ENCODE peak calls at places on chromosomes 3 and 15, in five cellular contexts. X is naive thymus-derived CD4-positive, alpha-beta T cell; G is A549; H is right cardiac atrium; I is tibial artery. L is an unnamed sample. For H3K4me1 and H3K9me3, the result is how much of the 10 kb centered on the place peaks cover.

GRCh38 chr3:99818818-99819217 is 1.2 kb downstream of the CMSS1 start:
- DNase-seq in H (no peak), G (no peak), X (no peak), I (no peak), L (no peak)

GRCh38 chr15:33068531-33068990 is 126.0 kb downstream of the FMN1 start:
- DNase-seq in G (peak), I (no peak), X (no peak), H (no peak), L (no peak)

GRCh38 chr3:39960515-39961403 is 151.3 kb downstream of the MYRIP start:
- DNase-seq in X (no peak), G (no peak), H (no peak), I (peak), L (no peak)

GRCh38 chr3:30505866-30506517 is 100.4 kb upstream of the TGFBR2 start:
- DNase-seq in I (no peak), H (no peak), X (no peak), G (no peak), L (no peak)

GRCh38 chr15:78988361-78988911 is 43.6 kb upstream of the CTSH start:
- DNase-seq in H (peak), I (peak), G (peak), X (no peak), L (no peak)

GRCh38 chr15:68503213-68503612 is 71.2 kb upstream of the ITGA11 start:
- DNase-seq in H (no peak), X (no peak), G (no peak), I (no peak), L (no peak)

GRCh38 chr3:152289708-152290107 is 21.0 kb downstream of the MBNL1 start:
- DNase-seq in H (no peak), I (no peak), X (no peak), G (no peak), L (no peak)

GRCh38 chr3:3991598-3991997 is 192.4 kb downstream of the LRRN1 start:
- DNase-seq in G (no peak), I (no peak), H (no peak), X (no peak), L (no peak)

GRCh38 chr3:169558371-169558770 is 105.1 kb downstream of the MECOM start:
- DNase-seq in H (no peak), I (no peak), G (no peak), X (no peak), L (no peak)

GRCh38 chr3:107209302-107210060 is 167.8 kb upstream of the CCDC54 start:
- DNase-seq in G (no peak), X (no peak), H (no peak), I (no peak), L (no peak)

GRCh38 chr3:170424879-170425278 is 6.2 kb downstream of the CLDN11 start:
- DNase-seq in G (no peak), I (no peak), X (no peak), H (no peak), L (no peak)

GRCh38 chr15:30922469-30923311 is 19.0 kb downstream of the FAN1 start:
- DNase-seq in G (no peak), I (no peak), X (no peak), H (no peak), L (no peak)

GRCh38 chr3:159929181-159929893 is 59.3 kb upstream of the IL12A start:
- DNase-seq in H (peak), I (no peak), G (peak), X (no peak), L (no peak)

GRCh38 chr15:30956216-30956803 is 35.1 kb downstream of the MTMR10 start:
- DNase-seq in X (no peak), H (no peak), I (no peak), G (no peak), L (no peak)

GRCh38 chr15:38818156-38818745 is 253.6 kb upstream of the RASGRP1 start:
- DNase-seq in G (no peak), X (no peak), H (no peak), I (no peak), L (no peak)

GRCh38 chr3:172332256-172333041 is 115.8 kb downstream of the GHSR start:
- DNase-seq in H (peak), I (peak), X (peak), G (peak), L (peak)

GRCh38 chr3:161291191-161291901 is 70.2 kb downstream of the NMD3 start:
- DNase-seq in H (no peak), X (no peak), I (no peak), G (no peak), L (no peak)

GRCh38 chr15:52523646-52524045 is 5.0 kb downstream of the MYO5A start:
- DNase-seq in X (no peak), H (no peak), I (no peak), G (no peak), L (no peak)

GRCh38 chr3:180911876-180912303 is 580 bp upstream of the FXR1 start:
- DNase-seq in H (no peak), I (no peak), G (no peak), X (no peak), L (no peak)

GRCh38 chr3:139310474-139310933 is 33.3 kb upstream of the MRPS22 start:
- DNase-seq in H (no peak), I (no peak), G (no peak), X (no peak), L (no peak)

GRCh38 chr15:70867911-70868467 is 14.0 kb upstream of the LARP6 start:
- DNase-seq in H (peak), X (no peak), I (peak), G (no peak), L (no peak)

GRCh38 chr3:124267406-124267805 is 275.5 kb upstream of the ROPN1 start:
- DNase-seq in X (no peak), G (no peak), I (no peak), H (no peak), L (no peak)

GRCh38 chr3:52244061-52244628 is 1.4 kb upstream of the PPM1M start:
- DNase-seq in I (peak), G (no peak), H (no peak), X (no peak), L (no peak)

GRCh38 chr15:63449711-63450110 is 54.7 kb upstream of the USP3 start:
- DNase-seq in I (no peak), G (peak), X (no peak), H (no peak), L (no peak)

GRCh38 chr3:15206662-15207576 is 873 bp downstream of the CAPN7 start:
- DNase-seq in X (peak), G (peak), H (no peak), I (peak), L (no peak)

GRCh38 chr3:102215166-102215565 is 219.6 kb upstream of the ZPLD1 start:
- DNase-seq in I (no peak), X (no peak), G (no peak), H (no peak), L (no peak)

GRCh38 chr3:194757629-194758028 is 71.9 kb downstream of the FAM43A start:
- DNase-seq in H (no peak), I (no peak), X (no peak), G (no peak), L (no peak)

GRCh38 chr15:89814112-89814742 is 425 bp downstream of the ANPEP start:
- DNase-seq in I (no peak), G (no peak), X (no peak), H (peak), L (no peak)

GRCh38 chr3:32551496-32551895 is 19.2 kb downstream of the DYNC1LI1 start:
- DNase-seq in G (no peak), H (no peak), I (no peak), X (no peak), L (no peak)

GRCh38 chr3:112769624-112770023 is 77.0 kb downstream of the CD200R1L start:
- DNase-seq in H (no peak), X (no peak), I (no peak), G (no peak), L (no peak)

GRCh38 chr3:103295974-103296570 is 861.3 kb downstream of the ZPLD1 start:
- DNase-seq in X (no peak), H (no peak), G (no peak), I (no peak), L (no peak)

GRCh38 chr15:63358296-63359029 is 23.2 kb downstream of the CA12 start:
- DNase-seq in I (no peak), X (no peak), G (no peak), H (no peak), L (no peak)

GRCh38 chr3:23810342-23811116 is 4.8 kb downstream of the UBE2E1 start:
- DNase-seq in H (peak), X (peak), I (peak), G (peak), L (peak)

GRCh38 chr3:110267304-110267703 is 804.3 kb upstream of the NECTIN3 start:
- DNase-seq in X (no peak), H (no peak), G (no peak), I (no peak), L (no peak)

GRCh38 chr15:23578521-23579150 is 13.2 kb downstream of the MKRN3 start:
- DNase-seq in H (no peak), X (no peak), G (no peak), I (no peak), L (no peak)

GRCh38 chr3:162538466-162538865 is 1041.9 kb downstream of the OTOL1 start:
- DNase-seq in G (no peak), H (no peak), X (no peak), I (no peak), L (no peak)

GRCh38 chr15:65132841-65133549 is 613 bp downstream of the PDCD7 start:
- DNase-seq in H (peak), I (no peak), G (peak), X (no peak), L (no peak)

GRCh38 chr3:46449755-46450552 is 14.8 kb downstream of the LTF start:
- DNase-seq in X (no peak), G (peak), H (no peak), I (no peak), L (no peak)

DNA sequence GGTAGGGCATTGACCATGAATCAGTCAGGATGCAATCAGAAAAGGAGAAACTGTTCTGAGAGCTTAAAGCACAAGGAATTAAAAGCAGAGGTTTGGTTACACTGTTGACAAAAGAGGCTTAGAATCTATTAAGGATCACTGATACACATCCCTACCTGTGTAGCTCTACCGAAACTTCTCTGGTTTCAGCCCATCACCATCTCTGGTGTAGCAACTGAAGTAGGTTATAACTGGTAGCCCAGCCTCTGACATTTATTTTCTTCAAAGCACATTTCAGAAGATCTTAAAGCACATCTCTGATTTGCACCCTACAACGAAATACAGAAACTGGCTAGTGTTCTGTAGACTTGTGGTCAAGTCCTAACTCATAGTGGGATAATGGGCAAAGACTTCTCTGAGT is 283.7 kb downstream of the GBE1 start:
- DNase-seq in H (no peak), X (no peak), G (no peak), I (no peak), L (no peak)
- H3K4me1 ChIP-seq in H (under half), X (under half), G (under half), I (under half), L (under half)

GRCh38 chr3:114308377-114308776 is 14.5 kb downstream of the TIGIT start:
- DNase-seq in X (no peak), H (no peak), G (no peak), I (no peak), L (no peak)
- H3K27ac ChIP-seq in X (peak), H (no peak), G (no peak), I (no peak), L (peak)

DNA sequence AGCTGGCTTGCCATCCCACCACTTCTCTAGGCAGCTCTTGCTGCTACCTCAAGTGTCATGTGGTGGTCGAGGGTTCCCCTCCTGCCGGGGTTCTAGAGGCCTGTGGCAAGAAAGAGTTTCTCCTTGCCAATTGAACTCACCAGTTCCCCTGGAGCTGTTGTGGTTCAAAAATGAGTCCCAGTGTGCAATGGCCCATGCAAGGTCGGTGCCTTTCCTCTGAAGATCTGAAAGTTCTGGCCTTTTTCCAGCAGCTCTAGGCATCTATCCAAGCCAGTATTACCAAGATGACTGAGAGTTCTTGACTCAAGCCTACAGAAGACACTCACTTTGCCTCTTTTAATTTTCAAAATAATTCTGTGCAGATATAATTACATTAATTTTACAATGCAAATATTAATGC is 163.6 kb downstream of the KCNMB2 start:
- DNase-seq in G (no peak), X (no peak), H (no peak), I (no peak), L (no peak)
- H3K9me3 ChIP-seq in G (under half), X (under half), H (under half), I (under half), L (under half)

GRCh38 chr3:43689766-43690399 is 855 bp upstream of the ABHD5 start:
- DNase-seq in X (peak), G (no peak), H (no peak), I (peak), L (no peak)
- H3K4me1 ChIP-seq in X (under half), G (under half), H (under half), I (under half), L (under half)

GRCh38 chr3:13044496-13045244 is 28.6 kb downstream of the IQSEC1 start:
- DNase-seq in X (no peak), G (no peak), H (no peak), I (no peak), L (no peak)
- H3K27ac ChIP-seq in X (no peak), G (no peak), H (no peak), I (no peak), L (no peak)

GRCh38 chr3:18135083-18135814 is 289.9 kb downstream of the SATB1 start:
- DNase-seq in G (no peak), I (no peak), H (no peak), X (no peak), L (no peak)
- H3K9me3 ChIP-seq in G (under half), I (under half), H (under half), X (under half), L (under half)

DNA sequence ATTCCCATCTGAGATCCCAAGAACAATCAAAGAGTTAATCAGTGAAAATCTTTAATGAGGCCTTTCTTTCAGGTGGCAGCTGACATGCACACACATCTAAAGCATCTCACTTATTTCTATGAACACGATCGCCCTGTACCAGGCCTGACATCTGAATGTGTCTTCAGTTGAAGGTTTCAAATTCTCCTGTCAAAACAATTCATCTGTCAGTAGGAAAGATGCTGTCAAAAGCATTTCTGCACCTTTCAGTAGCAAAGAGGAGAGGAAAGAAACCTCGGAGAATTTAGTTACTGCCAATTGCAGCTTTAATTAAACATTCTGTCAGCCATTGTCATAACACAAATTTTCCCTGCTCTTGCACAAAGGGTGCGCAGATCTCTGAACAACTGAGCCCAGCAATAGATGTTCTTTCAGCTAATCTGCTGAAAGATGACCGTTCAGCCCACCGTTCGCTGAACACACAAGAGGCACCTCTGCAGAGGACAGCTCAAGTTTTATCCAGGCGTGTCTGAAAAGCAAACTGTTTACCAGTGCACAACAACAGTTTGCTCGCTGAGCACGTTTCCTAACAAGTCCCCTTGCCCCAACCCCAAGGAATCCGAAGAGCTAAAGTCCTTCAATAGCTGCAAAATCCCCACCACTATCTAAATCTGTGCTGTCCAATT is 34.1 kb downstream of the LRIG1 start:
- DNase-seq in G (no peak), X (no peak), I (no peak), H (no peak), L (no peak)
- H3K4me1 ChIP-seq in G (under half), X (under half), I (under half), H (under half), L (under half)